ENCODE peak calls at places on chromosome 20, in four cellular contexts. L, C, M and S are unnamed samples.

GRCh38 chr20:8389381-8390368 is 257.6 kb downstream of the PLCB1 start:
- DNase-seq in C (no peak), M (peak), L (peak), S (no peak)

GRCh38 chr20:57708694-57709673 is 831 bp downstream of the PMEPA1 start:
- DNase-seq in M (no peak), C (no peak), L (no peak), S (no peak)

GRCh38 chr20:50744143-50744792 is 12.9 kb downstream of the PARD6B start:
- DNase-seq in L (peak), C (no peak), M (peak), S (no peak)

GRCh38 chr20:38674178-38675133 is 49.8 kb upstream of the SLC32A1 start:
- DNase-seq in M (peak), C (no peak), L (no peak), S (peak)

GRCh38 chr20:58073945-58074920 is 154.2 kb downstream of the ANKRD60 start:
- DNase-seq in L (no peak), M (no peak), C (no peak), S (no peak)

GRCh38 chr20:42204261-42204660 is 586.1 kb upstream of the CHD6 start:
- DNase-seq in M (peak), L (peak), C (no peak), S (peak)

GRCh38 chr20:37630161-37630560 is 63.7 kb upstream of the CTNNBL1 start:
- DNase-seq in C (no peak), M (no peak), L (no peak), S (no peak)

GRCh38 chr20:6014017-6014416 is 39.8 kb downstream of the LRRN4 start:
- DNase-seq in C (no peak), M (peak), L (no peak), S (no peak)

GRCh38 chr20:47862841-47863240 is 77.6 kb upstream of the SULF2 start:
- DNase-seq in C (no peak), M (no peak), L (no peak), S (no peak)

GRCh38 chr20:31835977-31836852 is 9.2 kb downstream of the FOXS1 start:
- DNase-seq in M (peak), L (peak), C (peak), S (no peak)

GRCh38 chr20:4069741-4070140 is 54.4 kb upstream of the RNF24 start:
- DNase-seq in L (no peak), C (no peak), M (no peak), S (no peak)

GRCh38 chr20:1177680-1178079 is 7.1 kb downstream of the TMEM74B start:
- DNase-seq in C (no peak), M (peak), L (peak), S (peak)

GRCh38 chr20:40816039-40816352 is 127.0 kb upstream of the MAFB start:
- DNase-seq in L (no peak), C (no peak), M (no peak), S (no peak)

GRCh38 chr20:22920898-22921297 is 114.2 kb upstream of the SSTR4 start:
- DNase-seq in C (no peak), L (no peak), M (no peak), S (no peak)

GRCh38 chr20:50551288-50551687 is 41.1 kb downstream of the PTPN1 start:
- DNase-seq in M (no peak), L (no peak), C (no peak), S (no peak)

GRCh38 chr20:32139947-32140346 is 30.4 kb downstream of the TM9SF4 start:
- DNase-seq in C (peak), L (no peak), M (no peak), S (no peak)

GRCh38 chr20:51797357-51798025 is 4.8 kb downstream of the SALL4 start:
- DNase-seq in M (no peak), L (no peak), C (no peak), S (no peak)

GRCh38 chr20:46013826-46014516 is 5.3 kb downstream of the MMP9 start:
- DNase-seq in L (peak), C (no peak), M (peak), S (peak)

GRCh38 chr20:50604451-50604850 is 86.9 kb downstream of the RIPOR3 start:
- DNase-seq in M (no peak), C (no peak), L (no peak), S (no peak)

GRCh38 chr20:235891-236290 is 8.8 kb downstream of the DEFB129 start:
- DNase-seq in M (no peak), L (no peak), C (no peak), S (no peak)

GRCh38 chr20:35901678-35902544 is 52.4 kb downstream of the SCAND1 start:
- DNase-seq in L (peak), M (peak), C (no peak), S (no peak)

GRCh38 chr20:23153696-23154341 is 67.7 kb upstream of the CD93 start:
- DNase-seq in L (no peak), C (no peak), M (no peak), S (no peak)

GRCh38 chr20:60117040-60117439 is 158.8 kb downstream of the CDH26 start:
- DNase-seq in L (no peak), M (no peak), C (no peak), S (no peak)

GRCh38 chr20:8693709-8694108 is 375.2 kb upstream of the PLCB4 start:
- DNase-seq in L (no peak), M (no peak), C (no peak), S (no peak)

GRCh38 chr20:56373942-56374341 is 15.2 kb downstream of the FAM210B start:
- DNase-seq in M (peak), L (peak), C (no peak), S (no peak)

GRCh38 chr20:62325172-62325905 is 22.5 kb downstream of the ADRM1 start:
- DNase-seq in L (no peak), M (no peak), C (no peak), S (no peak)

GRCh38 chr20:13029687-13030510 is 21.1 kb downstream of the SPTLC3 start:
- DNase-seq in C (no peak), M (no peak), L (peak), S (no peak)

GRCh38 chr20:38804682-38805501 is 605 bp upstream of the PPP1R16B start:
- DNase-seq in L (no peak), C (peak), M (peak), S (peak)

GRCh38 chr20:11372831-11373230 is 544.9 kb upstream of the BTBD3 start:
- DNase-seq in C (no peak), L (no peak), M (no peak), S (no peak)

GRCh38 chr20:39810269-39810668 is 848.1 kb downstream of the DHX35 start:
- DNase-seq in L (no peak), C (no peak), M (no peak), S (no peak)

GRCh38 chr20:4415281-4415680 is 306.4 kb upstream of the PRND start:
- DNase-seq in M (no peak), C (no peak), L (no peak), S (no peak)

GRCh38 chr20:40251284-40251932 is 437.6 kb downstream of the MAFB start:
- DNase-seq in C (no peak), M (peak), L (peak), S (peak)

GRCh38 chr20:45368221-45368980 is 5.4 kb downstream of the SYS1 start:
- DNase-seq in M (no peak), L (no peak), C (peak), S (no peak)

GRCh38 chr20:63536241-63536977 is 767 bp downstream of the PTK6 start:
- DNase-seq in C (no peak), M (no peak), L (no peak), S (no peak)
- TF ChIP-seq MAX in C (no peak), M (no peak), L (no peak), S (no peak)

GRCh38 chr20:33970229-33970628 is 23.5 kb upstream of the RALY start:
- DNase-seq in M (no peak), L (no peak), C (no peak), S (no peak)
- TF ChIP-seq USF2 in M (no peak), L (no peak), C (no peak), S (no peak)

GRCh38 chr20:49483018-49483705 is 694 bp upstream of the KCNB1 start:
- DNase-seq in C (no peak), M (no peak), L (no peak), S (peak)
- TF ChIP-seq CREM in C (no peak), M (no peak), L (no peak), S (no peak)

GRCh38 chr20:25282034-25282781 is 34.3 kb downstream of the PYGB start:
- DNase-seq in L (no peak), M (no peak), C (no peak), S (peak)
- TF ChIP-seq MAX in L (no peak), M (no peak), C (no peak), S (no peak)

GRCh38 chr20:54013397-54013941 is 56.9 kb downstream of the BCAS1 start:
- DNase-seq in M (no peak), L (no peak), C (no peak), S (no peak)
- TF ChIP-seq USF2 in M (no peak), L (no peak), C (no peak), S (no peak)